ENCODE peak calls at places on chromosome 12, in five cellular contexts. One of them, this sample, is unnamed.

GRCh38 chr12:58977476-58977875 is 57.2 kb upstream of the LRIG3 start:
- DNase-seq in neural crest cell: no peak
- DNase-seq in C1 segment of cervical spinal cord: no peak
- DNase-seq in GM04504: no peak
- DNase-seq in NCI-H2081: no peak
- DNase-seq in this sample: no peak

GRCh38 chr12:34204830-34205285 is 182.6 kb downstream of the ALG10 start:
- DNase-seq in neural crest cell: no peak
- DNase-seq in C1 segment of cervical spinal cord: no peak
- DNase-seq in GM04504: no peak
- DNase-seq in NCI-H2081: no peak
- DNase-seq in this sample: no peak

GRCh38 chr12:11711675-11712327 is 62.3 kb downstream of the ETV6 start:
- DNase-seq in neural crest cell: no peak
- DNase-seq in C1 segment of cervical spinal cord: no peak
- DNase-seq in GM04504: no peak
- DNase-seq in NCI-H2081: no peak
- DNase-seq in this sample: no peak

GRCh38 chr12:47534695-47535094 is 171.1 kb downstream of the RPAP3 start:
- DNase-seq in neural crest cell: no peak
- DNase-seq in C1 segment of cervical spinal cord: no peak
- DNase-seq in GM04504: no peak
- DNase-seq in NCI-H2081: no peak
- DNase-seq in this sample: no peak

GRCh38 chr12:62732861-62733427 is 202.0 kb downstream of the PPM1H start:
- DNase-seq in neural crest cell: no peak
- DNase-seq in C1 segment of cervical spinal cord: no peak
- DNase-seq in GM04504: peak; percentile 58
- DNase-seq in NCI-H2081: no peak
- DNase-seq in this sample: no peak

GRCh38 chr12:108638997-108639822 is 5.5 kb upstream of the SELPLG start:
- DNase-seq in neural crest cell: no peak
- DNase-seq in C1 segment of cervical spinal cord: no peak
- DNase-seq in GM04504: no peak
- DNase-seq in NCI-H2081: no peak
- DNase-seq in this sample: no peak

GRCh38 chr12:49716546-49716945 is 9.3 kb upstream of the FMNL3 start:
- DNase-seq in neural crest cell: no peak
- DNase-seq in C1 segment of cervical spinal cord: no peak
- DNase-seq in GM04504: no peak
- DNase-seq in NCI-H2081: no peak
- DNase-seq in this sample: no peak

GRCh38 chr12:61891632-61892031 is 368.6 kb upstream of the USP15 start:
- DNase-seq in neural crest cell: no peak
- DNase-seq in C1 segment of cervical spinal cord: no peak
- DNase-seq in GM04504: no peak
- DNase-seq in NCI-H2081: no peak
- DNase-seq in this sample: no peak

GRCh38 chr12:123319273-123319672 is 45.4 kb downstream of the SBNO1 start:
- DNase-seq in neural crest cell: no peak
- DNase-seq in C1 segment of cervical spinal cord: no peak
- DNase-seq in GM04504: no peak
- DNase-seq in NCI-H2081: no peak
- DNase-seq in this sample: no peak

GRCh38 chr12:130523208-130523607 is 185.5 kb downstream of the PIWIL1 start:
- DNase-seq in neural crest cell: no peak
- DNase-seq in C1 segment of cervical spinal cord: no peak
- DNase-seq in GM04504: no peak
- DNase-seq in NCI-H2081: no peak
- DNase-seq in this sample: no peak

GRCh38 chr12:83276904-83277303 is 590.2 kb downstream of the TMTC2 start:
- DNase-seq in neural crest cell: no peak
- DNase-seq in C1 segment of cervical spinal cord: no peak
- DNase-seq in GM04504: no peak
- DNase-seq in NCI-H2081: no peak
- DNase-seq in this sample: no peak

GRCh38 chr12:54349658-54350057 is 14.6 kb downstream of the GPR84 start:
- DNase-seq in neural crest cell: no peak
- DNase-seq in C1 segment of cervical spinal cord: no peak
- DNase-seq in GM04504: no peak
- DNase-seq in NCI-H2081: no peak
- DNase-seq in this sample: no peak

GRCh38 chr12:6361834-6362233 is 13.5 kb downstream of the SCNN1A start:
- DNase-seq in neural crest cell: no peak
- DNase-seq in C1 segment of cervical spinal cord: no peak
- DNase-seq in GM04504: no peak
- DNase-seq in NCI-H2081: peak; percentile 46
- DNase-seq in this sample: no peak

GRCh38 chr12:108609535-108610335 is 11.9 kb upstream of the TMEM119 start:
- DNase-seq in neural crest cell: no peak
- DNase-seq in C1 segment of cervical spinal cord: no peak
- DNase-seq in GM04504: peak; percentile 77
- DNase-seq in NCI-H2081: no peak
- DNase-seq in this sample: no peak

GRCh38 chr12:109972821-109973220 is 23.3 kb downstream of the GIT2 start:
- DNase-seq in neural crest cell: no peak
- DNase-seq in C1 segment of cervical spinal cord: no peak
- DNase-seq in GM04504: no peak
- DNase-seq in NCI-H2081: no peak
- DNase-seq in this sample: no peak

GRCh38 chr12:28459481-28459880 is 269.2 kb downstream of the CCDC91 start:
- DNase-seq in neural crest cell: no peak
- DNase-seq in C1 segment of cervical spinal cord: no peak
- DNase-seq in GM04504: no peak
- DNase-seq in NCI-H2081: no peak
- DNase-seq in this sample: no peak

GRCh38 chr12:57176846-57177245 is 29.4 kb upstream of the LRP1-AS start:
- DNase-seq in neural crest cell: no peak
- DNase-seq in C1 segment of cervical spinal cord: no peak
- DNase-seq in GM04504: no peak
- DNase-seq in NCI-H2081: no peak
- DNase-seq in this sample: no peak

GRCh38 chr12:6570264-6570887 is 2.3 kb upstream of the NOP2 start:
- DNase-seq in neural crest cell: peak; percentile 61
- DNase-seq in C1 segment of cervical spinal cord: no peak
- DNase-seq in GM04504: no peak
- DNase-seq in NCI-H2081: peak; percentile 39
- DNase-seq in this sample: no peak

GRCh38 chr12:117329756-117330155 is 31.7 kb downstream of the NOS1 start:
- DNase-seq in neural crest cell: no peak
- DNase-seq in C1 segment of cervical spinal cord: no peak
- DNase-seq in GM04504: no peak
- DNase-seq in NCI-H2081: no peak
- DNase-seq in this sample: no peak

GRCh38 chr12:56300644-56301464 is 724 bp upstream of the CS start:
- DNase-seq in neural crest cell: no peak
- DNase-seq in C1 segment of cervical spinal cord: no peak
- DNase-seq in GM04504: no peak
- DNase-seq in NCI-H2081: no peak
- DNase-seq in this sample: no peak

GRCh38 chr12:43937947-43938346 is 102.1 kb downstream of the TMEM117 start:
- DNase-seq in neural crest cell: no peak
- DNase-seq in C1 segment of cervical spinal cord: no peak
- DNase-seq in GM04504: no peak
- DNase-seq in NCI-H2081: peak; percentile 2
- DNase-seq in this sample: no peak

GRCh38 chr12:115920395-115921183 is 356.9 kb downstream of the MED13L start:
- DNase-seq in neural crest cell: no peak
- DNase-seq in C1 segment of cervical spinal cord: no peak
- DNase-seq in GM04504: no peak
- DNase-seq in NCI-H2081: no peak
- DNase-seq in this sample: no peak

GRCh38 chr12:57621497-57622292 is 10.5 kb downstream of the ARHGEF25 start:
- DNase-seq in neural crest cell: peak; percentile 81
- DNase-seq in C1 segment of cervical spinal cord: peak; percentile 49
- DNase-seq in GM04504: no peak
- DNase-seq in NCI-H2081: peak; percentile 39
- DNase-seq in this sample: no peak

GRCh38 chr12:79407671-79408622 is 282.8 kb downstream of the PAWR start:
- DNase-seq in neural crest cell: peak; percentile 9
- DNase-seq in C1 segment of cervical spinal cord: no peak
- DNase-seq in GM04504: peak; percentile 63
- DNase-seq in NCI-H2081: peak; percentile 59
- DNase-seq in this sample: peak; percentile 55

GRCh38 chr12:5166976-5167375 is 123.3 kb downstream of the KCNA5 start:
- DNase-seq in neural crest cell: no peak
- DNase-seq in C1 segment of cervical spinal cord: no peak
- DNase-seq in GM04504: peak; percentile 97
- DNase-seq in NCI-H2081: no peak
- DNase-seq in this sample: no peak

GRCh38 chr12:124979568-124979967 is 9.4 kb downstream of the DHX37 start:
- DNase-seq in neural crest cell: no peak
- DNase-seq in C1 segment of cervical spinal cord: no peak
- DNase-seq in GM04504: no peak
- DNase-seq in NCI-H2081: no peak
- DNase-seq in this sample: no peak

GRCh38 chr12:67804168-67804567 is 155.6 kb downstream of the DYRK2 start:
- DNase-seq in neural crest cell: no peak
- DNase-seq in C1 segment of cervical spinal cord: no peak
- DNase-seq in GM04504: no peak
- DNase-seq in NCI-H2081: no peak
- DNase-seq in this sample: no peak

GRCh38 chr12:112443916-112444315 is 25.2 kb downstream of the PTPN11 start:
- DNase-seq in neural crest cell: no peak
- DNase-seq in C1 segment of cervical spinal cord: no peak
- DNase-seq in GM04504: no peak
- DNase-seq in NCI-H2081: no peak
- DNase-seq in this sample: no peak

GRCh38 chr12:29547151-29547561 is 49.7 kb upstream of the OVCH1 start:
- DNase-seq in neural crest cell: no peak
- DNase-seq in C1 segment of cervical spinal cord: no peak
- DNase-seq in GM04504: peak; percentile 44
- DNase-seq in NCI-H2081: no peak
- DNase-seq in this sample: no peak

GRCh38 chr12:65728913-65729793 is 95.1 kb upstream of the HMGA2 start:
- DNase-seq in neural crest cell: peak; percentile 29
- DNase-seq in C1 segment of cervical spinal cord: no peak
- DNase-seq in GM04504: no peak
- DNase-seq in NCI-H2081: no peak
- DNase-seq in this sample: peak; percentile 22

GRCh38 chr12:56720696-56721615 is 4.1 kb downstream of the NACA start:
- DNase-seq in neural crest cell: no peak
- DNase-seq in C1 segment of cervical spinal cord: no peak
- DNase-seq in GM04504: no peak
- DNase-seq in NCI-H2081: no peak
- DNase-seq in this sample: no peak

GRCh38 chr12:109864916-109865315 is 15.4 kb downstream of the GLTP start:
- DNase-seq in neural crest cell: no peak
- DNase-seq in C1 segment of cervical spinal cord: no peak
- DNase-seq in GM04504: no peak
- DNase-seq in NCI-H2081: no peak
- DNase-seq in this sample: no peak

GRCh38 chr12:97552410-97553050 is 89.9 kb downstream of the RMST start:
- DNase-seq in neural crest cell: no peak
- DNase-seq in C1 segment of cervical spinal cord: no peak
- DNase-seq in GM04504: no peak
- DNase-seq in NCI-H2081: no peak
- DNase-seq in this sample: no peak

GRCh38 chr12:66426696-66427095 is 124.4 kb downstream of the HELB start:
- DNase-seq in neural crest cell: no peak
- DNase-seq in C1 segment of cervical spinal cord: no peak
- DNase-seq in GM04504: no peak
- DNase-seq in NCI-H2081: no peak
- DNase-seq in this sample: no peak

GRCh38 chr12:13836116-13836515 is 145.3 kb downstream of the GRIN2B start:
- DNase-seq in neural crest cell: no peak
- DNase-seq in C1 segment of cervical spinal cord: no peak
- DNase-seq in GM04504: no peak
- DNase-seq in NCI-H2081: no peak
- DNase-seq in this sample: no peak

GRCh38 chr12:131046813-131047788 is 93.4 kb downstream of the ADGRD1 start:
- DNase-seq in neural crest cell: no peak
- DNase-seq in C1 segment of cervical spinal cord: no peak
- DNase-seq in GM04504: no peak
- DNase-seq in NCI-H2081: no peak
- DNase-seq in this sample: no peak

This sample was measured in iPS DF 6.9.